ENCODE peak calls at places on chromosomes 4 and X, in four cellular contexts. C is H9, G is IMR-90, W is heart right ventricle. E is an unnamed sample.

GRCh38 chr4:3858765-3859388 is 92.7 kb downstream of the ADRA2C start:
- DNase-seq in W (no peak), G (no peak), C (no peak), E (no peak)

GRCh38 chrX:20594985-20595384 is 328.3 kb upstream of the RPS6KA3 start:
- DNase-seq in W (no peak), C (no peak), G (no peak), E (no peak)

GRCh38 chrX:150211988-150212387 is 151.1 kb upstream of the MAMLD1 start:
- DNase-seq in G (peak; percentile 74), C (no peak), W (no peak), E (no peak)

GRCh38 chr4:23238848-23239247 is 546.1 kb downstream of the GBA3 start:
- DNase-seq in W (no peak), C (no peak), G (no peak), E (no peak)

GRCh38 chr4:132445386-132445785 is 703.7 kb upstream of the PCDH10 start:
- DNase-seq in C (no peak), G (no peak), W (no peak), E (no peak)

GRCh38 chrX:11427082-11428033 is 134.1 kb downstream of the AMELX start:
- DNase-seq in C (peak; percentile 52), W (peak; percentile 34), G (no peak), E (no peak)

GRCh38 chr4:169068423-169068822 is 58.4 kb upstream of the CBR4 start:
- DNase-seq in C (peak; percentile 45), G (no peak), W (no peak), E (no peak)

GRCh38 chrX:107677501-107677901 is 49.2 kb downstream of the PRPS1 start:
- DNase-seq in G (no peak), C (no peak), W (no peak), E (no peak)

GRCh38 chrX:53321943-53322497 is 40.6 kb upstream of the IQSEC2 start:
- DNase-seq in W (no peak), C (no peak), G (no peak), E (no peak)

GRCh38 chr4:100811046-100811445 is 293.2 kb upstream of the EMCN start:
- DNase-seq in G (no peak), C (no peak), W (no peak), E (no peak)

GRCh38 chrX:47579537-47579936 is 2.7 kb upstream of the TIMP1 start:
- DNase-seq in W (no peak), C (no peak), G (peak; percentile 90), E (no peak)

GRCh38 chr4:61630548-61630947 is 430.4 kb downstream of the ADGRL3 start:
- DNase-seq in W (no peak), C (no peak), G (peak; percentile 15), E (no peak)

GRCh38 chr4:23388699-23389395 is 501.0 kb downstream of the PPARGC1A start:
- DNase-seq in G (no peak), W (no peak), C (no peak), E (no peak)

GRCh38 chr4:76209876-76210275 is 3.7 kb downstream of the SCARB2 start:
- DNase-seq in W (no peak), G (no peak), C (no peak), E (no peak)
- H3K27ac ChIP-seq in W (peak overlapping the region; percentile 95), G (peak overlapping the region; percentile 36), C (no peak overlapping the region), E (peak overlapping the region; percentile 96)

DNA sequence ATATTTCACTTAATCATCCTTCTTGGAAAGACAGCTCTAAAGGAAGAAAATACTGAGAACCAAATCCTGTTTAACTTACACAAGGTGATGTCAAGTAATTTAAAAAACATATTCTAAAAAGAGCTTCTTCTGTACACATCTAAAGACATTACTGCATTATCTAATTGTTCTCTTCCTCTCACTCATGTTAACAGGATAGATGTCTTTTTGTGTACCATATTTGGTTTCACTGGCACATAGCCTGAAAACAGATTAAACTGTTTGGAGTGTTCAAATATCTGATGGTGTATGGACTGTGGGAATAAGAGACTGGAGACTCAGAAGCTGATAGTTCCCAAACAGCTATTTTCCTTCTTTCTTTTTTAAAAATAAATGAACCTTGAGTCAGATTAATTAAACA is 213.3 kb upstream of the MAB21L2 start:
- DNase-seq in C (no peak), W (no peak), G (peak; percentile 35), E (no peak)
- H3K27ac ChIP-seq in C (no peak overlapping the region), W (no peak overlapping the region), G (no peak overlapping the region), E (no peak overlapping the region)

DNA sequence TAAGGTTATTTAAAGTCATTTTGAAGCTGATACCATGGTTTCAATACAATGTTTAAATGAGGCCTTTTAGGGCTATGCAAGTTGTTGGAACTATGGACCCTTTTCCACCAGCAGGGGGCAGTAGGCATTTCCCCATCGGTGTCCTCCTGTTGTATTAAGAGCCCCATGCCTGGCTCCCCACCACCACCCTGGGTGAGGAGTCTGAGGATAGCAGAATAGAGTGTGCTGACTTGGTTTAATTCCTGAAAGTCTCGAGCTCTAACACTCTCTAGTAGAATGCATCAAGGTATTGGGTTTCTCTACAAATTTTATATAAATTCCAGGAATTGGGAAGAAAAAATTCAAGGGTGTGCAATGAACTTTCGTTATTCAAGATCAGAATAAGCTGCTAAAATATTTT is 234.8 kb upstream of the JADE1 start:
- DNase-seq in G (peak; percentile 68), C (peak; percentile 82), W (peak; percentile 60), E (peak; percentile 75)
- H3K27ac ChIP-seq in G (no peak overlapping the region), C (no peak overlapping the region), W (no peak overlapping the region), E (no peak overlapping the region)

GRCh38 chr4:121709766-121710405 is 13.1 kb upstream of the ANXA5 start:
- DNase-seq in W (no peak), G (no peak), C (no peak), E (no peak)
- H3K27ac ChIP-seq in W (no peak overlapping the region), G (peak overlapping the region; percentile 48), C (no peak overlapping the region), E (no peak overlapping the region)

DNA sequence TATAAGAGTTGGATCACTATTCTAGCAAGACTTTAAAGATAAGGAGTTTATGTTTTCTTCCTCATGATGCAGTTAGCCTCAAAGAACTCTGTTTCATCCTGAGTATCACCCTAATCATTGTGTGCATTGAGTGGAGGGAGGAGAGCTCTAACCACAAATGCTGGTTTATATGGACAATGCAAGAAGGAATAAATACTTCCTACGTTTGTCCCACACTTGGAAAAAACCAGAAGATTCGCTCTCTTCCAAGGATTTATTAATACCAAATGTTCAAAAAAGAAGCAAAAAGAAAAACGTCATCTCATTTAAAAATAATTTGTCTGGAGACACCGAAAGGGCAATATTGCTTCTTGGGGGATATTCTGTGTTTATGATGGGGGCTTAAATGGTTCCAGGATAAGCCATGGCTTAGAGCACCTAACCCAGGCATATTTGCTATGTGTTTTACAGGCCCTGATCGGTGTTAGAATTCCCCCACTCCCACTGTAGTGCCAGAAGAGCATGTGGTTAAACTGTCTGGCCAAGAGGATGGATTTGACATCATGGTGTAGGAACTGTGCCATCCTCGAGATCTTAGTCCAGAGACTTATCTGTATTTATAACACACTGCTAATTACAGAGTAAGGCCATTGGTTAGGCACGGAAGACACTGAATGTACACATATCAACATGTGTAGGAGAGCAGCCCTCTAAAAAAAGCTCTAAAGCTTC is 227.2 kb downstream of the ANK2 start:
- DNase-seq in C (no peak), G (no peak), W (peak; percentile 23), E (no peak)
- H3K27ac ChIP-seq in C (no peak overlapping the region), G (no peak overlapping the region), W (peak overlapping the region; percentile 31), E (peak overlapping the region; percentile 19)

GRCh38 chrX:9859711-9860555 is 73.7 kb downstream of the SHROOM2 start:
- DNase-seq in G (peak; percentile 83), C (no peak), W (no peak), E (no peak)
- H3K27ac ChIP-seq in G (no peak overlapping the region), C (no peak overlapping the region), W (no peak overlapping the region), E (no peak overlapping the region)

DNA sequence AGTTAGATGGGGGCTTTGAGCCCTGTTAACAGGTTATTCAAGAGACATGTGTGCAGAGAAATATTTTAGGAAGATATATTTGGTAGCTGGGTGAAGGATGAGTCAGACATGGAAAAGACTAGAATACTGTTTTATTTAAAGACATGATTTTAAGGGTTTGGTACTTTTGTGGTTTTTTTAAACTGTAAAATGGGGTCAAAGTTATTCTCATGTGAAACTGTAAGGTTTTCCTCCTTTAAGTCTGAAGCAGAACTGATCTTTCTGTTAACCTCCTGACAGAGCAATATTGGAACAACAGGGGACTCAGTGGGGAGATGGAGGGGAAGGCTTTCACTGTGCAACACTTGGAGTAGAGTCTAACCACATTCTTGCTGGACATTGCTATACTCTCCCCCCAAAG is 112.4 kb upstream of the LSM6 start:
- DNase-seq in W (no peak), C (no peak), G (no peak), E (no peak)
- H3K27ac ChIP-seq in W (no peak overlapping the region), C (no peak overlapping the region), G (no peak overlapping the region), E (no peak overlapping the region)